ENCODE peak calls at places on chromosome 3, in five cellular contexts. D, W, P, B and U are unnamed samples.

GRCh38 chr3:58351920-58352319 is 19.2 kb downstream of the PXK start:
- DNase-seq in D (no peak), W (no peak), P (no peak), B (no peak), U (no peak)

GRCh38 chr3:130779031-130779430 is 32.4 kb upstream of the PIK3R4 start:
- DNase-seq in D (no peak), W (no peak), P (no peak), B (no peak), U (no peak)

GRCh38 chr3:10492351-10493201 is 12.8 kb downstream of the ATP2B2 start:
- DNase-seq in D (no peak), W (no peak), P (no peak), B (no peak), U (no peak)

GRCh38 chr3:74390121-74390870 is 224.2 kb downstream of the CNTN3 start:
- DNase-seq in D (no peak), W (no peak), P (no peak), B (no peak), U (no peak)

GRCh38 chr3:174193559-174193958 is 665.6 kb upstream of the NAALADL2 start:
- DNase-seq in D (no peak), W (no peak), P (no peak), B (no peak), U (no peak)

GRCh38 chr3:31433679-31433992 is 99.1 kb upstream of the STT3B start:
- DNase-seq in D (no peak), W (no peak), P (no peak), B (no peak), U (no peak)

GRCh38 chr3:134228035-134228434 is 22.6 kb downstream of the RYK start:
- DNase-seq in D (no peak), W (no peak), P (no peak), B (no peak), U (no peak)

GRCh38 chr3:150202696-150203095 is 205.4 kb upstream of the TSC22D2 start:
- DNase-seq in D (no peak), W (no peak), P (no peak), B (no peak), U (no peak)

GRCh38 chr3:82376883-82377282 is 615.4 kb upstream of the GBE1 start:
- DNase-seq in D (no peak), W (no peak), P (no peak), B (no peak), U (no peak)

GRCh38 chr3:94162700-94163099 is 99.8 kb downstream of the NSUN3 start:
- DNase-seq in D (no peak), W (peak; percentile 13), P (peak; percentile 71), B (no peak), U (no peak)

GRCh38 chr3:52857870-52858269 is 23.1 kb upstream of the MUSTN1 start:
- DNase-seq in D (no peak), W (no peak), P (no peak), B (no peak), U (no peak)

GRCh38 chr3:160126046-160126445 is 99.2 kb upstream of the C3orf80 start:
- DNase-seq in D (no peak), W (no peak), P (peak; percentile 43), B (no peak), U (no peak)

GRCh38 chr3:142577701-142578308 is 728 bp downstream of the ATR start:
- DNase-seq in D (no peak), W (no peak), P (peak; percentile 37), B (no peak), U (no peak)

GRCh38 chr3:159830523-159831151 is 158.0 kb upstream of the IL12A start:
- DNase-seq in D (no peak), W (no peak), P (peak; percentile 41), B (no peak), U (no peak)

GRCh38 chr3:12180218-12180617 is 21.5 kb upstream of the TIMP4 start:
- DNase-seq in D (peak; percentile 63), W (no peak), P (peak; percentile 83), B (peak; percentile 49), U (no peak)

GRCh38 chr3:33645060-33645841 is 72.8 kb downstream of the CLASP2 start:
- DNase-seq in D (no peak), W (no peak), P (peak; percentile 49), B (no peak), U (no peak)

GRCh38 chr3:4565806-4566501 is 72.8 kb downstream of the ITPR1 start:
- DNase-seq in D (no peak), W (peak; percentile 85), P (no peak), B (no peak), U (no peak)

GRCh38 chr3:194049394-194049793 is 86.6 kb upstream of the HES1 start:
- DNase-seq in D (no peak), W (no peak), P (no peak), B (no peak), U (no peak)

GRCh38 chr3:157499342-157499963 is 3.8 kb downstream of the VEPH1 start:
- DNase-seq in D (peak; percentile 70), W (peak; percentile 61), P (peak; percentile 26), B (no peak), U (no peak)

GRCh38 chr3:151798476-151798875 is 15.4 kb upstream of the AADAC start:
- DNase-seq in D (no peak), W (no peak), P (peak; percentile 21), B (no peak), U (no peak)

GRCh38 chr3:110227987-110228386 is 843.6 kb upstream of the NECTIN3 start:
- DNase-seq in D (no peak), W (no peak), P (no peak), B (no peak), U (no peak)

GRCh38 chr3:172815857-172816256 is 65.3 kb downstream of the ECT2 start:
- DNase-seq in D (no peak), W (no peak), P (no peak), B (no peak), U (no peak)

GRCh38 chr3:172813462-172813861 is 62.9 kb downstream of the ECT2 start:
- DNase-seq in D (no peak), W (no peak), P (no peak), B (no peak), U (no peak)

GRCh38 chr3:172816281-172816680 is 65.8 kb downstream of the ECT2 start:
- DNase-seq in D (no peak), W (no peak), P (no peak), B (no peak), U (no peak)

GRCh38 chr3:172811099-172811498 is 60.6 kb downstream of the ECT2 start:
- DNase-seq in D (no peak), W (no peak), P (no peak), B (no peak), U (no peak)

GRCh38 chr3:172816968-172817367 is 66.4 kb downstream of the ECT2 start:
- DNase-seq in D (no peak), W (no peak), P (no peak), B (no peak), U (no peak)
- H3K4me3 ChIP-seq in D (no peak overlapping the region), W (no peak overlapping the region), P (no peak overlapping the region), B (no peak overlapping the region), U (no peak overlapping the region)

GRCh38 chr3:13879102-13879945 is 547 bp downstream of the WNT7A start:
- DNase-seq in D (no peak), W (no peak), P (no peak), B (no peak), U (no peak)

GRCh38 chr3:13880811-13881156 is 913 bp upstream of the WNT7A start:
- DNase-seq in D (no peak), W (no peak), P (no peak), B (no peak), U (no peak)

GRCh38 chr3:13878711-13879101 is 1.2 kb downstream of the WNT7A start:
- DNase-seq in D (no peak), W (no peak), P (no peak), B (no peak), U (no peak)

GRCh38 chr3:13881536-13882410 is 1.9 kb upstream of the WNT7A start:
- DNase-seq in D (no peak), W (no peak), P (no peak), B (peak; percentile 6), U (no peak)

GRCh38 chr3:13879946-13880810 is at the start of gene WNT7A:
- DNase-seq in D (no peak), W (no peak), P (no peak), B (peak; percentile 16), U (no peak)
- H3K27me3 ChIP-seq in D (peaks cover 50% of the 10 kb centered on the region), W (peaks cover 57% of the 10 kb centered on the region), P (peaks cover 70% of the 10 kb centered on the region), B (no peaks in the 10 kb centered on the region), U (no peaks in the 10 kb centered on the region)

DNA sequence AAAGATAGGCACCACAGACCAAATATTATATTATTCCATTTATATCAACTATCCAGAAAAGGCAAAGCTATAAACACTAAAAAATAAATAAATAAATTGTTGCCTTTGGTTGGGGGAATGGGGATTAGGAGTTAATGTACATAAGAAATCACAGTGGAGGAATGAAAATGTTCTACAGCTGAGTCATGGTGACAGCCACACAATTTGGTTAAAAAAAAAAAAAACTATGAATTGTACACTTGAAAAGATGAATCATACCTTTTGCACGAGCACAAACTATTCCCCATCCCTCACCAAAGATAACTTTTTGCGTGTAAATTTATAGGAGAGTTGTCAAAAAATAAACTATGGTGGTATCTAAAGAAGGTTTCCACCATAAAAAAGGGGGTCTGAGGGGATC is 103.2 kb downstream of the TBC1D5 start:
- DNase-seq in D (no peak), W (no peak), P (peak; percentile 73), B (no peak), U (no peak)
- H3K27ac ChIP-seq in D (no peak overlapping the region), W (no peak overlapping the region), P (peak overlapping the region; percentile 79), B (peak overlapping the region; percentile 55), U (peak overlapping the region; percentile 54)

GRCh38 chr3:198062068-198062465 is 102.0 kb downstream of the LMLN start:
- DNase-seq in D (no peak), W (no peak), P (no peak), B (no peak), U (no peak)

GRCh38 chr3:198065897-198066296 is 105.9 kb downstream of the LMLN start:
- DNase-seq in D (no peak), W (no peak), P (no peak), B (no peak), U (no peak)

GRCh38 chr3:198064420-198064819 is 104.4 kb downstream of the LMLN start:
- DNase-seq in D (no peak), W (no peak), P (no peak), B (no peak), U (no peak)

GRCh38 chr3:198061119-198062067 is 101.4 kb downstream of the LMLN start:
- DNase-seq in D (no peak), W (no peak), P (no peak), B (no peak), U (no peak)
- H3K4me3 ChIP-seq in D (no peak overlapping the region), W (no peak overlapping the region), P (no peak overlapping the region), B (no peak overlapping the region), U (no peak overlapping the region)

DNA sequence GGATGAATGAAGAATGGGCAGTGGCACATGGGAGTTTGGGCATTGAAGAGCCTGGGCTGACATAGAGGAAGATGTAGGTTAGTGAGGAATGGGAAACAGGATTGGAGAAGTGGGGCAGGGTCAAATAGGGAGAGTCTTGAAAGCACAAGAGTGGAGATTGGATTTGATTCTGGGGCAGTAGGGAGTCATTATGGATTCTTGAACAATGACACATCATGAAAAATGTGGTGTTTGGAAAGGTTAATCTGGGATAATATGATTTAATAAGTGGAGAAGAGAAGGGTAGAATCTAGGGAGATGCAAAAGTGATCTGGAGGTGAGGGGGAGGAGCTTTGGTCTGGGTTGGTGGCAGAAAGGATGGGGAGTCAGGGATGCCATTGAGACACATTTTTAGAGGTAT is 45.4 kb upstream of the ROPN1 start:
- DNase-seq in D (no peak), W (no peak), P (no peak), B (no peak), U (no peak)
- H3K27me3 ChIP-seq in D (no peaks in the 10 kb centered on the region), W (peaks cover 30% of the 10 kb centered on the region), P (no peaks in the 10 kb centered on the region), B (no peaks in the 10 kb centered on the region), U (no peaks in the 10 kb centered on the region)